ENCODE peak calls at places on chromosomes 16 and 17, in ten cellular contexts. Z, N, P, C, R, F, I, L, J and E are unnamed samples.

GRCh38 chr17:60749050-60749449 is 71.4 kb downstream of the BCAS3 start:
- DNase-seq in N (no peak), F (no peak), Z (no peak), L (no peak), P (no peak), J (no peak), C (no peak), I (no peak), R (no peak), E (no peak)

GRCh38 chr17:41920580-41920955 is 1.8 kb upstream of the ACLY start:
- DNase-seq in P (no peak), F (no peak), I (no peak), Z (no peak), C (no peak), R (no peak), J (no peak), N (no peak), L (no peak), E (no peak)

GRCh38 chr16:11619327-11619851 is 32.7 kb upstream of the LITAF start:
- DNase-seq in J (no peak), C (no peak), P (no peak), I (no peak), R (no peak), Z (no peak), N (no peak), F (no peak), L (no peak), E (no peak)

GRCh38 chr17:78925662-78926555 is 722 bp upstream of the TIMP2 start:
- DNase-seq in C (no peak), Z (no peak), P (peak; percentile 73), J (peak; percentile 72), I (no peak), N (peak; percentile 45), R (no peak), L (no peak), F (peak; percentile 70), E (peak; percentile 66)

GRCh38 chr17:77821114-77821513 is 137.4 kb upstream of the TNRC6C start:
- DNase-seq in L (no peak), J (peak; percentile 34), P (no peak), Z (no peak), I (no peak), R (no peak), N (no peak), C (no peak), F (no peak), E (no peak)

GRCh38 chr16:58448890-58449289 is 51.1 kb upstream of the NDRG4 start:
- DNase-seq in C (no peak), Z (no peak), P (no peak), J (no peak), N (no peak), R (no peak), F (no peak), I (no peak), L (no peak), E (no peak)

GRCh38 chr17:49018116-49018612 is 21.0 kb downstream of the IGF2BP1 start:
- DNase-seq in P (no peak), Z (no peak), L (no peak), I (no peak), R (no peak), J (no peak), C (no peak), N (no peak), F (no peak), E (no peak)

GRCh38 chr16:19285431-19285830 is at the start of gene CLEC19A:
- DNase-seq in J (no peak), Z (no peak), L (no peak), N (no peak), F (no peak), R (no peak), P (no peak), I (no peak), C (no peak), E (no peak)

GRCh38 chr17:64661981-64662773 is at the start of gene SMURF2:
- DNase-seq in L (peak; percentile 83), J (peak; percentile 78), P (peak; percentile 72), N (peak; percentile 84), Z (peak; percentile 96), F (no peak), I (no peak), R (peak; percentile 98), C (no peak), E (no peak)

GRCh38 chr16:85418978-85419491 is 194.1 kb upstream of the GSE1 start:
- DNase-seq in R (no peak), F (no peak), L (peak; percentile 27), J (no peak), N (no peak), I (no peak), C (no peak), Z (no peak), P (no peak), E (no peak)

GRCh38 chr16:88306860-88307545 is 75.8 kb upstream of the ZNF469 start:
- DNase-seq in J (no peak), I (no peak), R (no peak), P (no peak), C (no peak), F (peak; percentile 92), N (no peak), L (no peak), Z (no peak), E (peak; percentile 67)

GRCh38 chr17:27800522-27800921 is at the start of gene NOS2:
- DNase-seq in L (no peak), P (no peak), C (no peak), Z (no peak), R (no peak), I (no peak), J (no peak), F (no peak), N (no peak), E (no peak)

GRCh38 chr16:25257504-25257955 is at the start of gene ZKSCAN2:
- DNase-seq in N (peak; percentile 92), P (peak; percentile 88), R (peak; percentile 94), F (peak; percentile 60), I (no peak), L (peak; percentile 90), J (peak; percentile 93), C (no peak), Z (peak; percentile 93), E (peak; percentile 40)

GRCh38 chr17:43568506-43569082 is 22.5 kb upstream of the ETV4 start:
- DNase-seq in P (no peak), Z (no peak), N (no peak), R (no peak), C (no peak), L (no peak), I (no peak), J (no peak), F (no peak), E (no peak)

GRCh38 chr16:1378087-1378803 is 26.5 kb downstream of the GNPTG start:
- DNase-seq in C (no peak), Z (no peak), P (no peak), N (no peak), J (no peak), F (no peak), L (no peak), R (no peak), I (no peak), E (no peak)

GRCh38 chr16:565420-566330 is 1.1 kb upstream of the NHLRC4 start:
- DNase-seq in N (no peak), F (no peak), L (no peak), Z (no peak), I (no peak), P (no peak), R (no peak), J (no peak), C (no peak), E (no peak)

GRCh38 chr16:20660325-20660724 is 37.2 kb downstream of the ACSM1 start:
- DNase-seq in P (no peak), I (no peak), R (no peak), C (no peak), Z (no peak), N (peak; percentile 50), L (no peak), J (no peak), F (no peak), E (no peak)

DNA sequence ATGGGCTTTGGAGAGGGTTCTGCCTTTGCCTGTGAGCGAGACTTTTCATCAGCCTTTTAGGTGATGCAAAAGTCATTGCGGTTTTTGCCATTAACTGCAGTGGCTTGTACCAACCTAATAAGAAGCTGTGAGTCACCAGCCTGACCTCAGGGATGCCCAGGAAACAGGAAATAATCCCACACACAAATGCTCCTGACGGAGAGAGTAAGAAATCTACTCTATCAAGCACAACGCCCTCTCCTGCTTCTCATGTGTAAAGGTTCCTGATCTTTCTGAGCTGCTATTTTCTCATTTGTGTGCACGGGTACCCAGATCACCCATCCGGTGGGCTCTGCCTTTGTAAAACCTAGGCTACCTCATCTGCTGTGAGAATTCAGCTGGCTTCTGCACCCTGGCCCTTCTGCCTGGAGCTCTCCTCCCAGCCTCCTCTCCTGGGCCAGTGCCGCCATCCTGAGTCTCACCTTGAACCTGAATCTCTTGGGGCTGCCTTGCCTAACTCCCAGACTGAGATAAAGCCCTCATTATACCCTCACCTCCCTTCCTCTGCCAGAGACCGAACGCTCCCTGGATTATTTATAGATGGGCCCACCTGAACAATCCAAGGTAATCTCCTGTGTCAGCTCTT is 299.7 kb downstream of the C16orf95 start:
- DNase-seq in P (no peak), Z (no peak), I (no peak), R (no peak), J (peak; percentile 84), C (no peak), N (no peak), F (peak; percentile 46), L (no peak), E (peak; percentile 67)
- TF ChIP-seq CTCF in P (no peak), Z (no peak), I (peak; percentile 18), R (no peak), J (peak; percentile 42), C (no peak), N (no peak), F (peak; percentile 50), L (no peak), E (peak; percentile 16)

DNA sequence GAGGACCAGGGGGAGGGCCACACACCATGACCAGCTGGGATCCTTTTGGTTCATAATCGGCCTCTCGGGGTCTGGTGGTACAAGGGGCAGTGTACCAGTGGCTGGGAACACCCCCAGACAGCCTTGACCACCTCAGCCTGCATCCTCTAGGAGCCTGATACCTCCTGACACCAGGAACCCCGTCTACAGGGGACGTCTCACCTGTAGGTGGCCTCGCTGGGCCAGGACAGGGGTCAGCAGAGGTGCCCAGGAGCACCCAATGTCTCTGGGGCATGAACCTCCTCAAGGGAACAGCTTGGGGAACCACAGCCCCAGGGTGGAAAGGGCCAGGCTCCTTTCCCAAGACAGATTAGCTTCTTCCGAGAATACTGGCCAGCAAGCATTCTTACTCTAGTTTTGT is 2.5 kb upstream of the METRNL start:
- DNase-seq in J (peak; percentile 57), F (no peak), I (no peak), N (no peak), C (no peak), L (no peak), P (no peak), R (peak; percentile 72), Z (peak; percentile 70), E (no peak)
- TF ChIP-seq CTCF in J (peak; percentile 54), F (no peak), I (peak; percentile 19), N (no peak), C (no peak), L (no peak), P (peak; percentile 13), R (peak; percentile 62), Z (peak; percentile 47), E (peak; percentile 30)

GRCh38 chr16:53899471-53899870 is 195.5 kb downstream of the FTO start:
- DNase-seq in F (no peak), I (no peak), R (no peak), J (no peak), L (no peak), Z (no peak), C (no peak), P (no peak), N (no peak), E (no peak)
- TF ChIP-seq CTCF in F (no peak), I (no peak), R (no peak), J (no peak), L (no peak), Z (no peak), C (no peak), P (no peak), N (no peak), E (no peak)

GRCh38 chr17:12546983-12547382 is 118.7 kb upstream of the MYOCD start:
- DNase-seq in N (no peak), F (no peak), R (no peak), P (no peak), J (no peak), Z (no peak), I (no peak), C (no peak), L (no peak), E (no peak)
- TF ChIP-seq CTCF in N (no peak), F (peak; percentile 40), R (no peak), P (no peak), J (peak; percentile 17), Z (no peak), I (no peak), C (no peak), L (no peak), E (no peak)